ENCODE peak calls at places on chromosomes 11 and 22, in ten cellular contexts. One of them, this sample, is unnamed.

GRCh38 chr11:114216804-114217195 is 79.4 kb upstream of the NNMT start:
- DNase-seq in nephron progenitor cell: no peak
- DNase-seq in T-helper 9 cell: no peak
- DNase-seq in HT1080: no peak
- DNase-seq in RPMI8226: no peak
- DNase-seq in A549: no peak
- DNase-seq in iPS-NIHi11: no peak
- DNase-seq in activated CD8-positive, alpha-beta T cell treated with anti-CD3 and anti-CD28 coated beads for 36 hours: no peak
- DNase-seq in NCI-H1436 treated with DMSO at 0.1 percent for 48 hours: no peak
- DNase-seq in neuronal stem cell: no peak
- DNase-seq in this sample: no peak

GRCh38 chr22:32063701-32064100 is 20.6 kb downstream of the SLC5A1 start:
- DNase-seq in HT1080: no peak
- DNase-seq in nephron progenitor cell: no peak
- DNase-seq in iPS-NIHi11: no peak
- DNase-seq in neuronal stem cell: no peak
- DNase-seq in NCI-H1436 treated with DMSO at 0.1 percent for 48 hours: no peak
- DNase-seq in A549: no peak
- DNase-seq in RPMI8226: no peak
- DNase-seq in T-helper 9 cell: no peak
- DNase-seq in activated CD8-positive, alpha-beta T cell treated with anti-CD3 and anti-CD28 coated beads for 36 hours: no peak
- DNase-seq in this sample: no peak

GRCh38 chr11:29025001-29025400 is 916.8 kb downstream of the METTL15 start:
- DNase-seq in iPS-NIHi11: no peak
- DNase-seq in RPMI8226: no peak
- DNase-seq in HT1080: peak
- DNase-seq in activated CD8-positive, alpha-beta T cell treated with anti-CD3 and anti-CD28 coated beads for 36 hours: no peak
- DNase-seq in A549: no peak
- DNase-seq in neuronal stem cell: no peak
- DNase-seq in T-helper 9 cell: no peak
- DNase-seq in NCI-H1436 treated with DMSO at 0.1 percent for 48 hours: no peak
- DNase-seq in nephron progenitor cell: no peak
- DNase-seq in this sample: no peak

GRCh38 chr11:65219930-65220213 is 38.1 kb downstream of the CAPN1 start:
- DNase-seq in activated CD8-positive, alpha-beta T cell treated with anti-CD3 and anti-CD28 coated beads for 36 hours: no peak
- DNase-seq in A549: no peak
- DNase-seq in iPS-NIHi11: no peak
- DNase-seq in T-helper 9 cell: no peak
- DNase-seq in NCI-H1436 treated with DMSO at 0.1 percent for 48 hours: no peak
- DNase-seq in RPMI8226: no peak
- DNase-seq in nephron progenitor cell: no peak
- DNase-seq in HT1080: no peak
- DNase-seq in neuronal stem cell: no peak
- DNase-seq in this sample: no peak

GRCh38 chr11:36751251-36751839 is 153.3 kb upstream of the RAG2 start:
- DNase-seq in nephron progenitor cell: no peak
- DNase-seq in T-helper 9 cell: no peak
- DNase-seq in iPS-NIHi11: no peak
- DNase-seq in HT1080: no peak
- DNase-seq in neuronal stem cell: no peak
- DNase-seq in NCI-H1436 treated with DMSO at 0.1 percent for 48 hours: no peak
- DNase-seq in RPMI8226: no peak
- DNase-seq in A549: no peak
- DNase-seq in activated CD8-positive, alpha-beta T cell treated with anti-CD3 and anti-CD28 coated beads for 36 hours: no peak
- DNase-seq in this sample: no peak

GRCh38 chr11:63937713-63938480 is 905 bp upstream of the NAA40 start:
- DNase-seq in A549: no peak
- DNase-seq in NCI-H1436 treated with DMSO at 0.1 percent for 48 hours: no peak
- DNase-seq in HT1080: no peak
- DNase-seq in nephron progenitor cell: peak
- DNase-seq in activated CD8-positive, alpha-beta T cell treated with anti-CD3 and anti-CD28 coated beads for 36 hours: peak
- DNase-seq in iPS-NIHi11: peak
- DNase-seq in neuronal stem cell: no peak
- DNase-seq in RPMI8226: peak
- DNase-seq in T-helper 9 cell: no peak
- DNase-seq in this sample: no peak

GRCh38 chr22:19961868-19962245 is 20.2 kb upstream of the TXNRD2 start:
- DNase-seq in activated CD8-positive, alpha-beta T cell treated with anti-CD3 and anti-CD28 coated beads for 36 hours: no peak
- DNase-seq in A549: no peak
- DNase-seq in T-helper 9 cell: no peak
- DNase-seq in nephron progenitor cell: no peak
- DNase-seq in neuronal stem cell: no peak
- DNase-seq in RPMI8226: no peak
- DNase-seq in HT1080: no peak
- DNase-seq in iPS-NIHi11: no peak
- DNase-seq in NCI-H1436 treated with DMSO at 0.1 percent for 48 hours: no peak
- DNase-seq in this sample: no peak

GRCh38 chr11:25953015-25953414 is 378.9 kb upstream of the ANO3 start:
- DNase-seq in activated CD8-positive, alpha-beta T cell treated with anti-CD3 and anti-CD28 coated beads for 36 hours: no peak
- DNase-seq in T-helper 9 cell: no peak
- DNase-seq in iPS-NIHi11: no peak
- DNase-seq in NCI-H1436 treated with DMSO at 0.1 percent for 48 hours: no peak
- DNase-seq in A549: no peak
- DNase-seq in nephron progenitor cell: no peak
- DNase-seq in RPMI8226: no peak
- DNase-seq in neuronal stem cell: no peak
- DNase-seq in HT1080: no peak
- DNase-seq in this sample: no peak

GRCh38 chr11:95081010-95081409 is 8.6 kb upstream of the ENDOD1 start:
- DNase-seq in iPS-NIHi11: no peak
- DNase-seq in NCI-H1436 treated with DMSO at 0.1 percent for 48 hours: no peak
- DNase-seq in T-helper 9 cell: no peak
- DNase-seq in HT1080: no peak
- DNase-seq in A549: no peak
- DNase-seq in nephron progenitor cell: no peak
- DNase-seq in RPMI8226: no peak
- DNase-seq in activated CD8-positive, alpha-beta T cell treated with anti-CD3 and anti-CD28 coated beads for 36 hours: no peak
- DNase-seq in neuronal stem cell: no peak
- DNase-seq in this sample: no peak

GRCh38 chr22:23107487-23108323 is 34.1 kb downstream of the RSPH14 start:
- DNase-seq in NCI-H1436 treated with DMSO at 0.1 percent for 48 hours: no peak
- DNase-seq in neuronal stem cell: no peak
- DNase-seq in RPMI8226: no peak
- DNase-seq in nephron progenitor cell: no peak
- DNase-seq in HT1080: no peak
- DNase-seq in A549: no peak
- DNase-seq in iPS-NIHi11: no peak
- DNase-seq in activated CD8-positive, alpha-beta T cell treated with anti-CD3 and anti-CD28 coated beads for 36 hours: no peak
- DNase-seq in T-helper 9 cell: no peak
- DNase-seq in this sample: peak

GRCh38 chr22:40156001-40156516 is 21.7 kb upstream of the TNRC6B start:
- DNase-seq in HT1080: peak
- DNase-seq in RPMI8226: no peak
- DNase-seq in NCI-H1436 treated with DMSO at 0.1 percent for 48 hours: peak
- DNase-seq in activated CD8-positive, alpha-beta T cell treated with anti-CD3 and anti-CD28 coated beads for 36 hours: peak
- DNase-seq in T-helper 9 cell: no peak
- DNase-seq in nephron progenitor cell: no peak
- DNase-seq in neuronal stem cell: no peak
- DNase-seq in iPS-NIHi11: peak
- DNase-seq in A549: peak
- DNase-seq in this sample: no peak